ENCODE peak calls at places on chromosomes 1 and 21, in seven cellular contexts. One of them, this sample, is unnamed. For H3K27me3, the result is how much of the 10 kb centered on the place peaks cover.

GRCh38 chr1:56811331-56811730 is 7.9 kb downstream of the FYB2 start:
- DNase-seq in left ventricle myocardium inferior: no peak
- DNase-seq in psoas muscle: no peak
- DNase-seq in mammary epithelial cell: peak
- DNase-seq in adrenal gland: no peak
- DNase-seq in CD8-positive, alpha-beta T cell: no peak
- DNase-seq in IMR-90: no peak
- DNase-seq in this sample: no peak

GRCh38 chr1:228927947-228928898 is 192.9 kb downstream of the RHOU start:
- DNase-seq in IMR-90: no peak
- DNase-seq in psoas muscle: no peak
- DNase-seq in left ventricle myocardium inferior: no peak
- DNase-seq in mammary epithelial cell: no peak
- DNase-seq in CD8-positive, alpha-beta T cell: no peak
- DNase-seq in adrenal gland: no peak
- DNase-seq in this sample: no peak

GRCh38 chr21:44002511-44002910 is 9.6 kb upstream of the TRAPPC10 start:
- DNase-seq in IMR-90: no peak
- DNase-seq in mammary epithelial cell: no peak
- DNase-seq in psoas muscle: no peak
- DNase-seq in left ventricle myocardium inferior: no peak
- DNase-seq in CD8-positive, alpha-beta T cell: no peak
- DNase-seq in adrenal gland: no peak
- DNase-seq in this sample: no peak

GRCh38 chr1:181985281-181985680 is 76.2 kb downstream of the ZNF648 start:
- DNase-seq in psoas muscle: no peak
- DNase-seq in adrenal gland: no peak
- DNase-seq in CD8-positive, alpha-beta T cell: no peak
- DNase-seq in IMR-90: no peak
- DNase-seq in mammary epithelial cell: no peak
- DNase-seq in left ventricle myocardium inferior: no peak
- DNase-seq in this sample: no peak

GRCh38 chr1:200520740-200521139 is 99.8 kb downstream of the KIF14 start:
- DNase-seq in left ventricle myocardium inferior: no peak
- DNase-seq in CD8-positive, alpha-beta T cell: no peak
- DNase-seq in adrenal gland: no peak
- DNase-seq in IMR-90: no peak
- DNase-seq in psoas muscle: no peak
- DNase-seq in mammary epithelial cell: no peak
- DNase-seq in this sample: no peak

GRCh38 chr1:14215151-14215550 is 383.3 kb upstream of the KAZN start:
- DNase-seq in mammary epithelial cell: no peak
- DNase-seq in IMR-90: no peak
- DNase-seq in psoas muscle: no peak
- DNase-seq in adrenal gland: no peak
- DNase-seq in left ventricle myocardium inferior: no peak
- DNase-seq in CD8-positive, alpha-beta T cell: no peak
- DNase-seq in this sample: no peak

GRCh38 chr21:43923391-43923790 is 58.4 kb downstream of the AGPAT3 start:
- DNase-seq in psoas muscle: peak
- DNase-seq in left ventricle myocardium inferior: no peak
- DNase-seq in adrenal gland: no peak
- DNase-seq in mammary epithelial cell: no peak
- DNase-seq in IMR-90: peak
- DNase-seq in CD8-positive, alpha-beta T cell: no peak
- DNase-seq in this sample: no peak

GRCh38 chr1:248814351-248814750 is 11.4 kb downstream of the SH3BP5L start:
- DNase-seq in CD8-positive, alpha-beta T cell: no peak
- DNase-seq in IMR-90: no peak
- DNase-seq in left ventricle myocardium inferior: no peak
- DNase-seq in psoas muscle: no peak
- DNase-seq in adrenal gland: no peak
- DNase-seq in mammary epithelial cell: no peak
- DNase-seq in this sample: no peak

GRCh38 chr1:159071970-159072582 is 4.5 kb downstream of the AIM2 start:
- DNase-seq in mammary epithelial cell: peak
- DNase-seq in IMR-90: peak
- DNase-seq in psoas muscle: no peak
- DNase-seq in CD8-positive, alpha-beta T cell: no peak
- DNase-seq in left ventricle myocardium inferior: no peak
- DNase-seq in adrenal gland: no peak
- DNase-seq in this sample: no peak

GRCh38 chr1:96722161-96722908 is 751 bp downstream of the PTBP2 start:
- DNase-seq in adrenal gland: peak
- DNase-seq in mammary epithelial cell: peak
- DNase-seq in psoas muscle: peak
- DNase-seq in left ventricle myocardium inferior: peak
- DNase-seq in IMR-90: peak
- DNase-seq in CD8-positive, alpha-beta T cell: no peak
- DNase-seq in this sample: peak

GRCh38 chr1:43329995-43330751 is 7.4 kb upstream of the MPL start:
- DNase-seq in psoas muscle: peak
- DNase-seq in IMR-90: peak
- DNase-seq in CD8-positive, alpha-beta T cell: no peak
- DNase-seq in mammary epithelial cell: peak
- DNase-seq in adrenal gland: peak
- DNase-seq in left ventricle myocardium inferior: peak
- DNase-seq in this sample: peak

GRCh38 chr1:223347583-223347982 is 16.4 kb downstream of the SUSD4 start:
- DNase-seq in left ventricle myocardium inferior: no peak
- DNase-seq in psoas muscle: no peak
- DNase-seq in IMR-90: no peak
- DNase-seq in adrenal gland: no peak
- DNase-seq in mammary epithelial cell: no peak
- DNase-seq in CD8-positive, alpha-beta T cell: no peak
- DNase-seq in this sample: no peak

GRCh38 chr1:21758614-21759013 is 24.3 kb downstream of the USP48 start:
- DNase-seq in CD8-positive, alpha-beta T cell: no peak
- DNase-seq in adrenal gland: no peak
- DNase-seq in left ventricle myocardium inferior: no peak
- DNase-seq in IMR-90: no peak
- DNase-seq in psoas muscle: no peak
- DNase-seq in mammary epithelial cell: no peak
- DNase-seq in this sample: no peak

GRCh38 chr1:200670215-200671118 is 760 bp upstream of the DDX59 start:
- DNase-seq in IMR-90: peak
- DNase-seq in left ventricle myocardium inferior: no peak
- DNase-seq in CD8-positive, alpha-beta T cell: no peak
- DNase-seq in mammary epithelial cell: no peak
- DNase-seq in psoas muscle: peak
- DNase-seq in adrenal gland: peak
- DNase-seq in this sample: peak

GRCh38 chr1:18778437-18778836 is 81.0 kb downstream of the TAS1R2 start:
- DNase-seq in left ventricle myocardium inferior: no peak
- DNase-seq in CD8-positive, alpha-beta T cell: no peak
- DNase-seq in psoas muscle: no peak
- DNase-seq in IMR-90: no peak
- DNase-seq in mammary epithelial cell: no peak
- DNase-seq in adrenal gland: no peak
- DNase-seq in this sample: no peak

GRCh38 chr21:36678538-36678937 is 20.4 kb upstream of the SIM2 start:
- DNase-seq in CD8-positive, alpha-beta T cell: no peak
- DNase-seq in psoas muscle: no peak
- DNase-seq in mammary epithelial cell: no peak
- DNase-seq in adrenal gland: no peak
- DNase-seq in IMR-90: no peak
- DNase-seq in left ventricle myocardium inferior: no peak
- DNase-seq in this sample: no peak
- H3K27me3 ChIP-seq in CD8-positive, alpha-beta T cell: under half
- H3K27me3 ChIP-seq in psoas muscle: under half
- H3K27me3 ChIP-seq in mammary epithelial cell: under half
- H3K27me3 ChIP-seq in adrenal gland: under half
- H3K27me3 ChIP-seq in IMR-90: under half
- H3K27me3 ChIP-seq in left ventricle myocardium inferior: half or more
- H3K27me3 ChIP-seq in this sample: under half

GRCh38 chr21:37337831-37338230 is 28.7 kb upstream of the DYRK1A start:
- DNase-seq in CD8-positive, alpha-beta T cell: no peak
- DNase-seq in IMR-90: no peak
- DNase-seq in psoas muscle: no peak
- DNase-seq in adrenal gland: no peak
- DNase-seq in left ventricle myocardium inferior: no peak
- DNase-seq in mammary epithelial cell: no peak
- DNase-seq in this sample: peak

GRCh38 chr21:37337179-37337578 is 29.4 kb upstream of the DYRK1A start:
- DNase-seq in IMR-90: no peak
- DNase-seq in psoas muscle: no peak
- DNase-seq in CD8-positive, alpha-beta T cell: no peak
- DNase-seq in adrenal gland: no peak
- DNase-seq in left ventricle myocardium inferior: no peak
- DNase-seq in mammary epithelial cell: no peak
- DNase-seq in this sample: no peak

GRCh38 chr21:37339527-37339889 is 27.1 kb upstream of the DYRK1A start:
- DNase-seq in adrenal gland: no peak
- DNase-seq in mammary epithelial cell: no peak
- DNase-seq in IMR-90: no peak
- DNase-seq in left ventricle myocardium inferior: no peak
- DNase-seq in psoas muscle: no peak
- DNase-seq in CD8-positive, alpha-beta T cell: no peak
- DNase-seq in this sample: no peak

GRCh38 chr21:37341254-37341960 is 25.2 kb upstream of the DYRK1A start:
- DNase-seq in adrenal gland: no peak
- DNase-seq in psoas muscle: no peak
- DNase-seq in CD8-positive, alpha-beta T cell: no peak
- DNase-seq in left ventricle myocardium inferior: no peak
- DNase-seq in mammary epithelial cell: peak
- DNase-seq in IMR-90: peak
- DNase-seq in this sample: peak

GRCh38 chr21:37338671-37339526 is 27.7 kb upstream of the DYRK1A start:
- DNase-seq in CD8-positive, alpha-beta T cell: no peak
- DNase-seq in left ventricle myocardium inferior: peak
- DNase-seq in mammary epithelial cell: peak
- DNase-seq in adrenal gland: peak
- DNase-seq in psoas muscle: peak
- DNase-seq in IMR-90: peak
- DNase-seq in this sample: peak
- H3K4me3 ChIP-seq in CD8-positive, alpha-beta T cell: no peak
- H3K4me3 ChIP-seq in left ventricle myocardium inferior: peak
- H3K4me3 ChIP-seq in mammary epithelial cell: no peak
- H3K4me3 ChIP-seq in adrenal gland: no peak
- H3K4me3 ChIP-seq in psoas muscle: peak
- H3K4me3 ChIP-seq in IMR-90: peak
- H3K4me3 ChIP-seq in this sample: no peak

DNA sequence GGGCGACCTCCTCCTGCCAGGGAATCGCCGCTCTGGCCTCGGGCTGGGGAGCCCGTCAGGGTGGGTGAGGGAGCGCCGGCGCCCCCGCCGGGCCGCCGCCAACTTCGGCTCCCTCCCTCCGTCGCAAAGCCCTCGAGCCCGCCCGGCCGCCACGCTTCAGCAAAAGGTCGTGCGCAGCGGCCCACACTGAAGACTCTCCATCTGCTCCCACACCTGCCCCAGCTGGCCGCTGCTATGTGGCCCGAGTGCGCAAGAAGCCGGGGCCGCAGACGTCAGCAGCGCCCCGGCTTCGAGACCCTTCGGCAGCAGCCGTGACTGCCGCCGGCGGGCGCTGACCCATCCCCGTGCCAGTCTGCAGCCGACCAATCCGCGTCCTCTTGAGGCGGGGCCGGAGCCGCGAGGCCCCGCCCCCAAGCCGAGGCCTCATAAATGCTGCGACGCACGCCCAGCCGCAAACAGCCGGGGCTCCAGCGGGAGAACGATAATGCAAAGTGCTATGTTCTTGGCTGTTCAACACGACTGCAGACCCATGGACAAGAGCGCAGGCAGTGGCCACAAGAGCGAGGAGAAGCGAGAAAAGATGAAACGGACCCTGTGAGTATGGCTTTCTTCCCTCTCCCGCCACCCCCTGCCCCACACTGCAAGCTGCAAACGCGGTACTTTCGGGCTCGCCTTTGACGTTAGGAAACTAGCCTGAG is at the start of gene RGS2:
- DNase-seq in mammary epithelial cell: peak
- DNase-seq in psoas muscle: peak
- DNase-seq in adrenal gland: peak
- DNase-seq in CD8-positive, alpha-beta T cell: peak
- DNase-seq in IMR-90: peak
- DNase-seq in left ventricle myocardium inferior: peak
- DNase-seq in this sample: peak
- TF ChIP-seq CTCF in mammary epithelial cell: no peak
- TF ChIP-seq CTCF in psoas muscle: no peak
- TF ChIP-seq CTCF in adrenal gland: no peak
- TF ChIP-seq CTCF in CD8-positive, alpha-beta T cell: no peak
- TF ChIP-seq CTCF in IMR-90: peak
- TF ChIP-seq CTCF in left ventricle myocardium inferior: peak
- TF ChIP-seq CTCF in this sample: no peak

GRCh38 chr21:42423197-42423675 is 19.5 kb downstream of the UBASH3A start:
- DNase-seq in mammary epithelial cell: no peak
- DNase-seq in adrenal gland: no peak
- DNase-seq in IMR-90: no peak
- DNase-seq in CD8-positive, alpha-beta T cell: no peak
- DNase-seq in left ventricle myocardium inferior: no peak
- DNase-seq in psoas muscle: no peak
- DNase-seq in this sample: no peak

GRCh38 chr21:42417533-42417932 is 13.8 kb downstream of the UBASH3A start:
- DNase-seq in left ventricle myocardium inferior: no peak
- DNase-seq in CD8-positive, alpha-beta T cell: peak
- DNase-seq in IMR-90: no peak
- DNase-seq in mammary epithelial cell: no peak
- DNase-seq in psoas muscle: no peak
- DNase-seq in adrenal gland: no peak
- DNase-seq in this sample: no peak

GRCh38 chr21:42419845-42420244 is 16.1 kb downstream of the UBASH3A start:
- DNase-seq in adrenal gland: no peak
- DNase-seq in psoas muscle: no peak
- DNase-seq in IMR-90: no peak
- DNase-seq in mammary epithelial cell: no peak
- DNase-seq in CD8-positive, alpha-beta T cell: no peak
- DNase-seq in left ventricle myocardium inferior: no peak
- DNase-seq in this sample: no peak

GRCh38 chr21:42423685-42424084 is 20.0 kb downstream of the UBASH3A start:
- DNase-seq in IMR-90: no peak
- DNase-seq in psoas muscle: no peak
- DNase-seq in left ventricle myocardium inferior: no peak
- DNase-seq in adrenal gland: no peak
- DNase-seq in mammary epithelial cell: no peak
- DNase-seq in CD8-positive, alpha-beta T cell: no peak
- DNase-seq in this sample: no peak

DNA sequence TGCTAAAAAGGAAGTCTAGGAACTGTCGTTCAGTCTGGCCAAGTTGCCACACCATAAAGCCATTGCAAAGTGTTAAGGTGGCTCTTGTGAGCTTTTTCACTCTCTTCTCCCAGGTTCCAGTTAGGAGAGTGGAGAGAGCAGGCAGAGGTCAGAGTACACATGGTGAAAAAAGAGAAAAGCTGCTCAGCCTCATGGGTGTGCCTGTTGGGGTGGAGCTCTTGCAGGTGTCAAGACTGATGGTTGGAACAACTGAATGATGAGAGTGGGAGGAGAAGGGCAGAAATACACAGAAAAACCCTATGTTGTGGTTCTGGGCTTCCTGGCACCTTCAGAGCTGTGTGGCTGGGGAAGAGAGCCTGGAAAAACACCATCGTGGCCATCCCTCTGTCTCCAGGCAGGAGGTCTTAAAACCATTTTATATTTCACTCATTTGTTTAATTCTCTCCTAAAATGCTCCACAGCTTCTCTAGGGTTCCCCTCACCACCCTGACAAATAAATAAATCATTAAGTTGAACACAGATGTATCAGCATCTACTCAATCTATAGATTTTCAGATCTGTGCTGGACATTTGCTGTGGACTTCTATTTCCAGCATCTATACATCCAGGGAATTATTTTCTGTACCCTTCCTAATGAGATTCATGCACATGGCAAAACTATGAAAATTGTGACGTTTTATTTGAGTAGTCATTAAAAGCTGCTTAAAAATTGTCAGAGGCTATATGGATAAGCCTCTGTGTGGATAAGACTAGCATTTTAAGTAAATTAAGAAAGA is 17.5 kb downstream of the UBASH3A start:
- DNase-seq in psoas muscle: no peak
- DNase-seq in mammary epithelial cell: no peak
- DNase-seq in CD8-positive, alpha-beta T cell: no peak
- DNase-seq in IMR-90: no peak
- DNase-seq in adrenal gland: no peak
- DNase-seq in left ventricle myocardium inferior: no peak
- DNase-seq in this sample: no peak
- H3K27me3 ChIP-seq in psoas muscle: under half
- H3K27me3 ChIP-seq in mammary epithelial cell: under half
- H3K27me3 ChIP-seq in CD8-positive, alpha-beta T cell: under half
- H3K27me3 ChIP-seq in IMR-90: under half
- H3K27me3 ChIP-seq in adrenal gland: under half
- H3K27me3 ChIP-seq in left ventricle myocardium inferior: half or more
- H3K27me3 ChIP-seq in this sample: under half

This sample was measured in BJ.